ENCODE peak calls at places on chromosomes 6 and 20, in ten cellular contexts. V, S, W, A, Q, Z, D, X, U and M are unnamed samples. For H3K4me1, the result is how much of the 10 kb centered on the place peaks cover.

GRCh38 chr6:82645536-82646230 is 282.1 kb downstream of the TPBG start:
- DNase-seq in V (no peak), S (no peak), W (no peak), A (no peak), Q (peak), Z (no peak), D (no peak), X (no peak), U (no peak), M (no peak)

GRCh38 chr20:10603971-10604864 is 69.6 kb downstream of the JAG1 start:
- DNase-seq in V (peak), S (no peak), W (peak), A (no peak), Q (peak), Z (peak), D (peak), X (no peak), U (peak), M (peak)

GRCh38 chr6:30915591-30915946 is 1.5 kb downstream of the VARS2 start:
- DNase-seq in V (peak), S (no peak), W (peak), A (no peak), Q (peak), Z (peak), D (peak), X (no peak), U (peak), M (no peak)

GRCh38 chr6:124913056-124913455 is 49.2 kb upstream of the RNF217 start:
- DNase-seq in V (no peak), S (no peak), W (no peak), A (no peak), Q (no peak), Z (no peak), D (no peak), X (no peak), U (no peak), M (no peak)

GRCh38 chr6:101517632-101518031 is 124.1 kb downstream of the GRIK2 start:
- DNase-seq in V (no peak), S (no peak), W (no peak), A (no peak), Q (no peak), Z (no peak), D (no peak), X (no peak), U (no peak), M (no peak)

GRCh38 chr20:45014671-45015415 is 48.5 kb downstream of the STK4 start:
- DNase-seq in V (no peak), S (no peak), W (no peak), A (no peak), Q (no peak), Z (peak), D (no peak), X (no peak), U (no peak), M (no peak)

GRCh38 chr6:169966312-169967181 is 215.1 kb downstream of the ERMARD start:
- DNase-seq in V (no peak), S (peak), W (no peak), A (peak), Q (peak), Z (no peak), D (no peak), X (no peak), U (no peak), M (no peak)

GRCh38 chr20:24487648-24488047 is 18.2 kb downstream of the SYNDIG1 start:
- DNase-seq in V (no peak), S (no peak), W (no peak), A (no peak), Q (no peak), Z (no peak), D (no peak), X (no peak), U (no peak), M (no peak)

GRCh38 chr6:7106752-7107577 is 796 bp upstream of the RREB1 start:
- DNase-seq in V (peak), S (no peak), W (no peak), A (no peak), Q (peak), Z (peak), D (no peak), X (no peak), U (peak), M (peak)

GRCh38 chr6:159681104-159681503 is 11.9 kb downstream of the SOD2 start:
- DNase-seq in V (no peak), S (no peak), W (no peak), A (no peak), Q (no peak), Z (no peak), D (no peak), X (no peak), U (no peak), M (no peak)
- H3K4me1 ChIP-seq in V (under half), S (under half), W (under half), A (under half), Q (under half), Z (under half), D (under half), X (under half), U (under half), M (under half)

DNA sequence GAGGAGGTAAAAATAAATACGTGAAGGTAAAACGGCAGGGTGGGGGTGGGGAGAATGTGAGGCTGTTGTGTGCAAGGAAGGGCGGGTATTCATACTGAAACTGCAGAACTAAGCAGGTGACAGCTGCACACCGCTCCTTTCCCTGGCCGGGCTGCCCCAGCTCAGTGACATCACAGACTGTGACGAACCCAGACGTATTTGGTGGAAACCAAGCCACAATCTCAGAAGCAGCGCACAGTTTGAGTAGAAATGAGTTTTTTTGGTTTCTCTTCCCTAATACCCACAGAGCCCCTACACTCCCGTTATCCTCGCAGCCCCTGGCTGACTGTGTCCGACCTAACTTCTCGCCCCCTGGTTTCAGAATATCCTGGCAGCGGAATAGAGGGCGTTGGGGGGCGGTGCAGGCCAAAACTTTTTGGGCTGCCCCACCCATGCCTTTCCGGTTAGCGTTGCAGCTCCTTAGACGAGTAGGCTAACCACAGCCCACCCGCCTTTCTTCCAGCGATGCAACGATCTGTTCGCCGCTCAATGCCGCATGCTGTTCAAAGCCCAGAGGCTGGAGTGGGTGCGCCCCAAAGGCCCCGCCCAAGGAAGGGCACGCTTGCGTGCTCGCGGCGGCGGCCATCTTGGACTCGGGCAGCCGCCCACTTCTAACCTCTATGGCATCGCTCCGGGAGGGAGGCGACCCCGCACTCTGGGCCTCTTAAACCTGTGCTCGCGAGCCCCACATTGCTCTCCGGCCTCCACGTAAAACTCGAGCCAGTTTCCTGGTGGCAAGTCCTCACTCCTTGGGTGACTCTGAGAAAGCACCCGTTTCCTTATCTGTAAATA is 9.1 kb downstream of the BAK1 start:
- DNase-seq in V (peak), S (peak), W (peak), A (peak), Q (peak), Z (peak), D (peak), X (peak), U (peak), M (peak)
- TF ChIP-seq POLR2A in V (peak), S (no peak), W (peak), A (no peak), Q (peak), Z (no peak), D (peak), X (peak), U (no peak), M (no peak)

GRCh38 chr20:19807901-19808300 is 49.8 kb downstream of the RIN2 start:
- DNase-seq in V (no peak), S (no peak), W (no peak), A (no peak), Q (no peak), Z (peak), D (no peak), X (no peak), U (no peak), M (no peak)

GRCh38 chr20:19806806-19807691 is 49.0 kb downstream of the RIN2 start:
- DNase-seq in V (peak), S (no peak), W (no peak), A (no peak), Q (no peak), Z (peak), D (no peak), X (no peak), U (no peak), M (no peak)

GRCh38 chr20:19799325-19799724 is 41.3 kb downstream of the RIN2 start:
- DNase-seq in V (no peak), S (no peak), W (no peak), A (no peak), Q (no peak), Z (no peak), D (no peak), X (no peak), U (no peak), M (no peak)

GRCh38 chr20:19802099-19802491 is 44.0 kb downstream of the RIN2 start:
- DNase-seq in V (no peak), S (no peak), W (no peak), A (no peak), Q (no peak), Z (no peak), D (no peak), X (no peak), U (no peak), M (no peak)

DNA sequence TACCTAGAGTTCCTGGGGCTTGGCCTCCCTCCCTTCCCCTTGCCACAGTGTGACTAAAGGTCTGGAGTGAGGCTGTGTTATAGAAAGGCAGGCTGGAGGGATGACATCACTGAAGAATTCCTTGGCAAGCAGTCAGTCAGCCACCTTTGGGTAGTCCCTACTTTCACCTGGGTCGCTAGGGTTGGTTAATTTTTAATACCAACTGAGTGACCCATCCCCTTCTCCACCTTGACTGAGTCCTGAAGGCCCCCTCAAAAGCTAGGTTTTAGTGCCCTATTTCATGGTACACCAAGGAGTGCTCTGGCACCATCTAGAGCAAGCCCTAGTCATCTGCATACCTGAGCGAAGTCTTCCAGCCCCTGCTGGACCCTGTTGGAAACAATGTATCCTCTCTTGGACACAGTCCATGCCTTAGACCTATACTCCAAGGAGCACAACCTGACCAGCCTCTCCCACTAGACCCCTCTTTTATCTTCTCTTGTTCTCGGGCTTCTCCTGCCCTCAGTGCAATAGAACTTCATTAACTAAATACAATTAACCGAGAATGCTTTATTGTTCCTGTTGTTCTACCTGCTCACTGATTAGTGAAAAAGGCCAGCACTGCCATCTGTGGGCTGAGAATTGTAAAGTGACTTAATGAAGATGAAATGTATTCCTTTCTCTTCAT is 44.6 kb downstream of the RIN2 start:
- DNase-seq in V (no peak), S (no peak), W (peak), A (no peak), Q (no peak), Z (peak), D (no peak), X (no peak), U (no peak), M (no peak)
- H3K4me1 ChIP-seq in V (under half), S (under half), W (under half), A (under half), Q (under half), Z (under half), D (under half), X (under half), U (under half), M (under half)

DNA sequence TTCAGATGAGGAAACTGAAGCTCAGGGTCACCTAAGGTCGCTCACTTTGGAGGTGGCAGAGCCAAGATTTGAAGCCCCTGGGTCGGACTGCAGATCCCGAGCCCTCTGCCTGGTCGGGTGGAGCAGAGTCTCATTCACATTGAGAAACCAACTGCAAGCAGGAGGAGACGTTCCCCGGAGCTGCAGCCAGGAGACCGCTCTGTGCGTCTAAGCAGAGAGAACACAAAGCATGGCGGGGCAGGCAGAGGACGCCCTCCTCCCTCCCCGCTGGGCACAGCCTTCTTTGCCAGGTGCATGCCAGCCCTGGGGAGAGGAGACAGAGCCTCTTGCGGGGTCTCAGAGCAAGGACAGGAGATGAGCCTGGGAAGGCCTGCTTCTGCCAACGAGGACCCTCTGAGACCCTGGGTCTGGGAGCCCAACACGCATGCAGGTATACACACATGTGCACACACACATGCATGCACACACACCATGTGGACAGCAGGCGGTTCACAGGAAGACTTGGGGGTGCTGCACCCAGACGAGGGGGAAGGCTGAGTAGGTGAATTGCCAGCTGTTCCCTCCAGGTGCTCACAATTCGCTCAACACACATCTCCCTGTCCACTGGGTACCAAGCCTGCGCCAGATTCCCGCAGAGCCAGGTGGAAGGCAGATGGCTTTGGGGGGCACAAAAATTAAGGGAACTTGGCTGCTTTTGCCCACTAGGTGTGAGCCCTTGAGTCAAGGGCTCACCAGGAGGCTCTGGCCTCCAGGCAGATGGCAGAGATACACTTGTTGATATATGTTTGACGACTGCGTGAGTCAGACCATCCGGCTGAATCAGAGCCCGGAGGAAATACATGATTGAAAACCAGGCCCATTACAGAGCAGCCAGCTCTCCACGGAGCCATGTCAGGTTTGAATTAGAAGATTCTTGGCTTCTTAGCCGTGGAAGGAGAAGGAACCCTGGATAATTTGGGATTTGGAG is 5.5 kb upstream of the NTSR1 start:
- DNase-seq in V (peak), S (peak), W (peak), A (no peak), Q (no peak), Z (peak), D (no peak), X (no peak), U (no peak), M (no peak)
- TF ChIP-seq POLR2A in V (no peak), S (no peak), W (no peak), A (no peak), Q (no peak), Z (no peak), D (no peak), X (no peak), U (no peak), M (no peak)

GRCh38 chr6:15409301-15410125 is 163.6 kb downstream of the JARID2 start:
- DNase-seq in V (no peak), S (no peak), W (no peak), A (no peak), Q (no peak), Z (no peak), D (no peak), X (no peak), U (no peak), M (no peak)

GRCh38 chr6:15408008-15408407 is 162.1 kb downstream of the JARID2 start:
- DNase-seq in V (no peak), S (no peak), W (no peak), A (no peak), Q (no peak), Z (no peak), D (no peak), X (no peak), U (no peak), M (no peak)

GRCh38 chr6:15410126-15410391 is 164.2 kb downstream of the JARID2 start:
- DNase-seq in V (no peak), S (no peak), W (no peak), A (no peak), Q (no peak), Z (no peak), D (no peak), X (no peak), U (no peak), M (no peak)

GRCh38 chr6:15410752-15411151 is 164.9 kb downstream of the JARID2 start:
- DNase-seq in V (no peak), S (no peak), W (no peak), A (no peak), Q (no peak), Z (no peak), D (no peak), X (no peak), U (no peak), M (no peak)

DNA sequence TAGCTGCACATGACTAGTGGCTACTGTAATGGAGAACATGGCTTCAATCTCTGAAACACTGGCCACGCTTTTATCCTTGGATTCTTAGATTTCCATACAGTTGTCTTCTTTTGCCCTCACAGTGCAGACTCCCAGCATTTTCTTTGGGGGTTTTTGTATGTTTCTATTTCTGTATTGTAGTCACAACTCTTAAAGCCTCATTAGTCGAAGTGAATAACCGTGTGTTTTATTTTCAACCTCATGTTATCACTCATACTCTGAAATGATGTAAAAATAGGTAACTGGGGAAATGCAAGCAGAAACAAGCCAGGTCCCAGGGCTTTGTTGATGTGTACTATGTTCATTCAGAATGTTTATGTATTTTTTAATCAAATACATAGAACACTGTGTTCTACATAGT is 162.9 kb downstream of the JARID2 start:
- DNase-seq in V (no peak), S (no peak), W (no peak), A (no peak), Q (no peak), Z (no peak), D (no peak), X (no peak), U (no peak), M (no peak)
- H3K4me1 ChIP-seq in V (under half), S (half or more), W (under half), A (under half), Q (under half), Z (under half), D (under half), X (under half), U (under half), M (half or more)

GRCh38 chr6:44179072-44179536 is 20.5 kb downstream of the CAPN11 start:
- DNase-seq in V (no peak), S (no peak), W (peak), A (no peak), Q (no peak), Z (no peak), D (no peak), X (no peak), U (no peak), M (no peak)
- TF ChIP-seq POLR2A in V (no peak), S (no peak), W (no peak), A (no peak), Q (no peak), Z (no peak), D (no peak), X (no peak), U (no peak), M (no peak)

GRCh38 chr6:52392944-52393343 is 27.2 kb upstream of the EFHC1 start:
- DNase-seq in V (no peak), S (no peak), W (no peak), A (no peak), Q (no peak), Z (peak), D (no peak), X (no peak), U (no peak), M (no peak)

GRCh38 chr6:52391599-52391998 is 28.5 kb upstream of the EFHC1 start:
- DNase-seq in V (no peak), S (no peak), W (no peak), A (no peak), Q (no peak), Z (no peak), D (no peak), X (no peak), U (no peak), M (no peak)

GRCh38 chr6:52390361-52390727 is 28.4 kb downstream of the PAQR8 start:
- DNase-seq in V (no peak), S (no peak), W (peak), A (no peak), Q (no peak), Z (peak), D (no peak), X (peak), U (no peak), M (no peak)

GRCh38 chr6:52393780-52394179 is 26.4 kb upstream of the EFHC1 start:
- DNase-seq in V (no peak), S (no peak), W (no peak), A (no peak), Q (no peak), Z (no peak), D (no peak), X (no peak), U (no peak), M (no peak)

DNA sequence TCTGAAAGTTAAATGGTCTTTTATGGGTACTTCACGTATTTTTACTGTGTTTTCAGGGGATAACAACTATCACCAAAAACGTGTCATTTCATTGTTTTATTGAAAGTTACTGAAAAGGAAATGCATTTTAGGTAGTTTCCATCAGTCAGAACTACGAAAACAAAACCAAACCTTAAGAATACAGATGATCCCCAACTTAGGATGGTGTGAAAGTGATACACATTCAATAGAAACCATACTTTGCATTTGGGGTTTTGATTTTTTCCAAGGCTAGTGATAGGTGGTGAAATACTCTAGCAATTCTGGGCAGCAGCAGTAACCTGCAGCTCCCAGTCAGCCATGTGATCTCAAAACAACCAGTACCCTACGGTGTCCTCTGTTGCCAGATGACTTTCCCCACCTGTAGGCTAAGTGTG is 25.9 kb upstream of the EFHC1 start:
- DNase-seq in V (no peak), S (no peak), W (no peak), A (no peak), Q (no peak), Z (no peak), D (no peak), X (peak), U (no peak), M (no peak)
- H3K4me1 ChIP-seq in V (under half), S (under half), W (half or more), A (under half), Q (under half), Z (under half), D (under half), X (half or more), U (under half), M (under half)

GRCh38 chr20:49711331-49711987 is 2.2 kb downstream of the B4GALT5 start:
- DNase-seq in V (no peak), S (no peak), W (no peak), A (no peak), Q (no peak), Z (no peak), D (no peak), X (no peak), U (no peak), M (no peak)
- TF ChIP-seq POLR2A in V (no peak), S (no peak), W (no peak), A (no peak), Q (no peak), Z (no peak), D (no peak), X (no peak), U (no peak), M (no peak)

DNA sequence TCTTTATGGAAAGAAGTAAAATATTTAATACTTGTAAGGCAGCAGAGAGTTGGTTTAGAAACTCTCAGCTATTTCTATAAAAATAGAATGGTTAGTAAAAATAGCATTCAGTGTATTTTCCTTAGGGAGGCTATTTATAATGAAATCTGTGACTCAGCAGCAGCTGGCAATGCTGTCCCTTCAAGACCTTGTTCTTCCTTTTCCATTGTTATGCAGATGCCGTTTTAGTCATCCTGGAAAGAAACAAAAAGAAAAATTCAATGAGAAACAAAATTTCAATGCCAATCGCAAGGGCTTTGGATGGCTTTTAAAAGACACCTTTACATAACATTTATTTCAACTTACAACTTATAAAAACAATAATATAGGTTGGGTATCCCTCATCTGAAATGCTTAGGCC is 17.5 kb downstream of the MPC1 start:
- DNase-seq in V (peak), S (no peak), W (no peak), A (no peak), Q (peak), Z (peak), D (no peak), X (no peak), U (no peak), M (peak)
- H3K4me1 ChIP-seq in V (under half), S (under half), W (under half), A (under half), Q (half or more), Z (under half), D (under half), X (under half), U (under half), M (under half)